ENCODE peak calls at places on chromosomes 11 and 22, in four cellular contexts. N is hepatocyte, O is cardiac fibroblast, J is DND-41. M is an unnamed sample.

GRCh38 chr22:24588370-24588755 is 4.5 kb downstream of the LRRC75B start:
- DNase-seq in N (no peak), O (peak; percentile 32), J (no peak), M (no peak)

GRCh38 chr22:32058656-32059280 is 15.7 kb downstream of the SLC5A1 start:
- DNase-seq in N (no peak), O (peak; percentile 55), J (no peak), M (no peak)

GRCh38 chr11:76382209-76382608 is 1.1 kb downstream of the GVQW3 start:
- DNase-seq in N (no peak), O (no peak), J (no peak), M (peak; percentile 70)

GRCh38 chr11:65572356-65573043 is at the start of gene FAM89B:
- DNase-seq in N (peak; percentile 93), O (peak; percentile 87), J (peak; percentile 94), M (peak; percentile 85)

GRCh38 chr11:76005746-76006145 is 190.7 kb downstream of the UVRAG start:
- DNase-seq in N (no peak), O (no peak), J (no peak), M (no peak)

GRCh38 chr11:86873573-86874083 is 73.3 kb downstream of the PRSS23 start:
- DNase-seq in N (no peak), O (peak; percentile 47), J (no peak), M (no peak)

GRCh38 chr11:132123854-132124835 is 753.7 kb downstream of the NTM start:
- DNase-seq in N (no peak), O (no peak), J (no peak), M (no peak)

GRCh38 chr11:36356201-36356600 is 60.1 kb downstream of the PRR5L start:
- DNase-seq in N (no peak), O (no peak), J (no peak), M (peak; percentile 64)

GRCh38 chr11:2992234-2992999 is at the start of gene NAP1L4:
- DNase-seq in N (peak; percentile 98), O (peak; percentile 97), J (peak; percentile 98), M (peak; percentile 98)

GRCh38 chr11:65821107-65821506 is 12.7 kb upstream of the SNX32 start:
- DNase-seq in N (peak; percentile 65), O (no peak), J (no peak), M (no peak)

GRCh38 chr11:45518096-45518852 is 147.1 kb downstream of the CHST1 start:
- DNase-seq in N (no peak), O (no peak), J (no peak), M (no peak)

GRCh38 chr11:134413334-134414035 is 1.4 kb upstream of the B3GAT1 start:
- DNase-seq in N (no peak), O (no peak), J (no peak), M (no peak)

GRCh38 chr22:49517211-49517610 is 310.5 kb downstream of the BRD1 start:
- DNase-seq in N (no peak), O (no peak), J (no peak), M (no peak)

GRCh38 chr11:71451596-71452353 is 1.2 kb upstream of the NADSYN1 start:
- DNase-seq in N (peak; percentile 30), O (no peak), J (peak; percentile 21), M (peak; percentile 57)

GRCh38 chr11:76902121-76903014 is 41.6 kb downstream of the ACER3 start:
- DNase-seq in N (no peak), O (no peak), J (no peak), M (no peak)

GRCh38 chr22:23288301-23289129 is 108.2 kb downstream of the BCR start:
- DNase-seq in N (no peak), O (no peak), J (no peak), M (no peak)

GRCh38 chr11:35082322-35083180 is 56.4 kb upstream of the CD44 start:
- DNase-seq in N (peak; percentile 26), O (peak; percentile 75), J (peak; percentile 87), M (peak; percentile 65)

GRCh38 chr11:115264278-115264677 is 239.9 kb downstream of the CADM1 start:
- DNase-seq in N (no peak), O (no peak), J (no peak), M (peak; percentile 12)

GRCh38 chr11:64543818-64544217 is 47.2 kb upstream of the SLC22A12 start:
- DNase-seq in N (no peak), O (no peak), J (no peak), M (no peak)

GRCh38 chr11:64546176-64546575 is 44.8 kb upstream of the SLC22A12 start:
- DNase-seq in N (no peak), O (no peak), J (no peak), M (no peak)

GRCh38 chr11:64545605-64546004 is 45.4 kb upstream of the SLC22A12 start:
- DNase-seq in N (no peak), O (peak; percentile 58), J (no peak), M (no peak)

GRCh38 chr11:64546600-64546999 is 44.4 kb upstream of the SLC22A12 start:
- DNase-seq in N (no peak), O (no peak), J (no peak), M (no peak)

GRCh38 chr11:64544616-64545296 is 46.3 kb upstream of the SLC22A12 start:
- DNase-seq in N (no peak), O (no peak), J (no peak), M (no peak)
- TF ChIP-seq CTCF in N (no peak), O (no peak), J (no peak), M (no peak)

GRCh38 chr11:93020248-93021088 is 51.0 kb downstream of the MTNR1B start:
- DNase-seq in N (no peak), O (peak; percentile 86), J (no peak), M (no peak)

GRCh38 chr11:93013646-93014045 is 44.2 kb downstream of the MTNR1B start:
- DNase-seq in N (no peak), O (no peak), J (no peak), M (no peak)

GRCh38 chr11:93016595-93016994 is 47.1 kb downstream of the MTNR1B start:
- DNase-seq in N (no peak), O (no peak), J (no peak), M (no peak)

GRCh38 chr11:93017821-93018690 is 48.6 kb downstream of the MTNR1B start:
- DNase-seq in N (no peak), O (peak; percentile 65), J (no peak), M (no peak)
- TF ChIP-seq CTCF in N (no peak), O (no peak), J (no peak), M (no peak)

GRCh38 chr11:123129920-123130319 is 65.1 kb downstream of the CLMP start:
- DNase-seq in N (no peak), O (no peak), J (no peak), M (no peak)
- TF ChIP-seq CTCF in N (no peak), O (no peak), J (no peak), M (no peak)

GRCh38 chr11:119095066-119095880 is 6.4 kb downstream of the DPAGT1 start:
- DNase-seq in N (peak; percentile 99), O (peak; percentile 100), J (peak; percentile 100), M (peak; percentile 99)
- TF ChIP-seq CTCF in N (peak; percentile 4), O (no peak), J (peak; percentile 25), M (peak; percentile 22)

DNA sequence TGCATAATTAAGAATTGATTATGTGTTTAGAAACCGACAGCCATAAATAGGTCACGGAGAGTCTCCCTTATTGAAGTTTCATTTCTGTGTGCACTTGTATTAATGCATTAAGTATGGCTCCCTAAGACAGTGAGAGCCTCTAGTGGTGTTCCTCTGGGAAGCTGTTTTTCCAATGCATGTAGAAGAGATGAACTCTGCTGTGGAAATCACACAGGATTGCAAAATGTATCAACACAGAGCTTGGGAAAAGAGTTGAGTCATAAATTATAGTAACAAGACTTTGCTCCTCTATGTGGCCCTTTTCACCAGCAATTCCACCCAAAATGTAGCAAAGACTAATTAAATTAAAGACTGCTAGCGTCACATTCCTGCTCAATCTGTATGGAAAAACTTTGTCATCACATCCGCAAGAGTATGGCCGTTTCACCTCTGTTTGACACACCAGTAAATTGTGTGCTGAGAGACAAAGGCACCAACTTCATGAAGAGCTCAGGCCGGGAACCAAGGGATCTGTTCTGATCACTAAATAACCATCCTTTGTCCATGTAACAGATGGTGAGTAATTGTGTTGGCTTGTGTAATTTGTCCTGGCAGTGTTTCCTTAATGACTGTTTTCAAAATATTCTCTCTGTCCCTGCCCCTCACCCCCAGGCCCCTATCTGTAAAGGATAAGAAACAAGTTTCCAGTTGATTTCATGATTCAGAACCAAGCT is 209.2 kb upstream of the SORL1-AS1 start:
- DNase-seq in N (no peak), O (peak; percentile 89), J (no peak), M (no peak)
- TF ChIP-seq CTCF in N (no peak), O (no peak), J (no peak), M (no peak)

DNA sequence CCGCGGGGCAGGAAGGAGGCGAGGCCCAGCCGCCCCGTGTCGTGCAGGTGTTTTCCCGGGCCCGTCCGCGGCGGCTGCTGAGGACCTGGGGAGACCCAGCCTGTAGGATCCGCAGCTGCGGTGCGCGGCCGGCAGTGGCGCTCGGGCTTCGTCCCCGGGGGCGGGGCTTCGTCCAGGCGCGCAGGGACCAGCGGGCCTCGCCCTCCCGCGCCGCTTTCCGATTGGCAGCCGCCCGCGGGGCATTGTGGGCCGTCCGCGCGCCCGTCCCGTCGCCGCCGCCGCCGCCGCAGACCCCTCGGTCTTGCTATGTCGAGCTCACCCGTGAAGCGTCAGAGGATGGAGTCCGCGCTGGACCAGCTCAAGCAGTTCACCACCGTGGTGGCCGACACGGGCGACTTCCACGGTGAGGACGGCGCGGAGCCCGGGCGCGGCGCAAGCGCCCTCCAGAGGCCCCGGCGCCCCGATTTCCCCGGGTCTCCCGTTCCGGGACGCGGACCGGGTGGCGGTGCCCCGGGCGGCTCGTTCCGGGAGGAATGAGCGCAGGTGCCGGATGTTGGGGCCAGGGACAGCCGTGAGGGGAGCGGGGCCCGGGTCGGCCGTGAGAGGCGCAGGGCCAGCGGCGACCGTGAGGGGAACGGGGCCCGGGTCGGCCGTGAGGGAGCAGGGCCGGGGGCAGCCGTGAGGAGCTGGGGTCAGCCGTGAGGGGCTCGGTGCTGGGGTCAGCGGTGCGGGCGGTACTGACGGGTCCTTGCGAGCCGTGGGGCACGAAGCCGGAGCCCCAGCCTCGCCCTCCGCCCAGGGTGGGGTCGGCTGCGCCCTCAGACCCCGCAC is at the start of gene TALDO1:
- DNase-seq in N (peak; percentile 97), O (peak; percentile 85), J (peak; percentile 80), M (peak; percentile 94)
- TF ChIP-seq CTCF in N (peak; percentile 19), O (no peak), J (peak; percentile 28), M (peak; percentile 49)

DNA sequence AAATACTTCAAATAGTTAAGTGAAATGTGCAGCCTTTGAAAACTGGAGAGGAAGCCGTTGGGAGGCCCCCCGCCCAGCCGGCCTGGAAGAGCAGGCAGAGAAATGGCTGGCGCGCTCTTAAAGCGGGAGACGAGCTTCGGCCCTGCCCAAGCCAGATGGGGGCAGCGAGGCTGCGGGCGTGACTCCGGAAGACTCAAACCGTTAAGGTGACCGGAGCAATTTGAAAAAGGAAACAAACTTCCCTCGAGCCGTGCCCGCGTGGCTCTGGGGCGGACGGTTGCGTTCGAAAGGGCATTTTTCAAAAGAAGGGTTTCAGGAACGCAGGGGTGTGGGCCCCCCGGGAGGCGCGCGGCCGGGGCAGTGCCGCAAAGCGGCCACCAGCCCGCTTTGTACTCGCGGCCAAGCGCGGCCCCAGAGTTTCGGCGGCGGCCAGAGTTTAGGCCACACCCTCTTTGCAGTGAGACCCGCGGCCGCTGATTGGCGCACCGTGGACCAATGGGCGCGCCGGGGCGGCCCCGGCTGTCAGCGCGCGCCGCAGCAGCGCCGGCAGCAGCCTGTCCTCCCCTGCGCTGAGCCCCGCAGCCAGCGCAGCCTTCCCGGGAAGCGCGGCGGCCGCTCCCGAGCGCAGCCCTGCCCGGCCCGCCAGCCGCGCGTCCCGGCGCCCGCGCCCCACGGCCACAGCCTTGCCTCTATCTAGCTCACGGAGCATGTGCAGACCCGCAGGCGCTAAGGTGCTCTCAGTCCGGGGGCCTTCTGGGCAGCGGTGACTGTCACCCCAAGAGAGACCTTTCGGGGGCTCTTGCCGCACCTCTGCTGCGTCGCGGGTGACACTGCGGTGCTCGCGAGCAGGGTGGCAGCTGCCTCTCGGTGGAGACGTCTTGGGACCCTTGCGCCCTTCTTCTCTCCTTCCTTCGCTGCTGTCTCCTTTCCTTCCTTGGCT is at the start of gene NAV2:
- DNase-seq in N (peak; percentile 96), O (peak; percentile 95), J (no peak), M (peak; percentile 84)
- TF ChIP-seq CTCF in N (no peak), O (no peak), J (no peak), M (no peak)

GRCh38 chr22:42614312-42615091 is at the start of gene POLDIP3:
- DNase-seq in N (peak; percentile 100), O (peak; percentile 99), J (peak; percentile 98), M (peak; percentile 100)
- TF ChIP-seq CTCF in N (peak; percentile 8), O (peak; percentile 16), J (peak; percentile 45), M (peak; percentile 46)

M was measured in OCI-LY7.